ENCODE peak calls at places on chromosomes 12 and 14, in six cellular contexts. H, I, Q, D, V and Z are unnamed samples.

GRCh38 chr12:93146278-93146939 is 217.3 kb upstream of the EEA1 start:
- DNase-seq in H (no peak), I (no peak), Q (no peak), D (no peak), V (no peak), Z (no peak)

GRCh38 chr14:102779574-102780315 is 2.5 kb downstream of the TRAF3 start:
- DNase-seq in H (peak), I (no peak), Q (no peak), D (no peak), V (no peak), Z (no peak)

GRCh38 chr12:119153477-119154434 is 25.0 kb upstream of the HSPB8 start:
- DNase-seq in H (peak), I (no peak), Q (no peak), D (peak), V (no peak), Z (peak)

GRCh38 chr14:32370720-32371119 is 41.6 kb downstream of the AKAP6 start:
- DNase-seq in H (no peak), I (peak), Q (peak), D (no peak), V (no peak), Z (no peak)

GRCh38 chr14:94936411-94936892 is 166.5 kb upstream of the GSC start:
- DNase-seq in H (no peak), I (no peak), Q (peak), D (peak), V (no peak), Z (peak)

GRCh38 chr12:38056701-38057689 is 259.6 kb upstream of the ALG10B start:
- DNase-seq in H (no peak), I (no peak), Q (no peak), D (no peak), V (no peak), Z (no peak)

GRCh38 chr12:4084631-4085030 is 188.9 kb upstream of the CCND2 start:
- DNase-seq in H (no peak), I (no peak), Q (no peak), D (no peak), V (no peak), Z (no peak)

GRCh38 chr14:99320105-99320572 is 48.1 kb upstream of the BCL11B start:
- DNase-seq in H (peak), I (no peak), Q (no peak), D (peak), V (no peak), Z (no peak)

GRCh38 chr12:57771271-57771872 is 533 bp downstream of the METTL1 start:
- DNase-seq in H (peak), I (peak), Q (peak), D (peak), V (peak), Z (peak)

GRCh38 chr12:22016982-22017381 is 29.0 kb upstream of the CMAS start:
- DNase-seq in H (no peak), I (no peak), Q (no peak), D (no peak), V (no peak), Z (no peak)
- H3K4me3 ChIP-seq in H (no peak), I (no peak), Q (no peak), D (no peak), V (no peak), Z (no peak)

DNA sequence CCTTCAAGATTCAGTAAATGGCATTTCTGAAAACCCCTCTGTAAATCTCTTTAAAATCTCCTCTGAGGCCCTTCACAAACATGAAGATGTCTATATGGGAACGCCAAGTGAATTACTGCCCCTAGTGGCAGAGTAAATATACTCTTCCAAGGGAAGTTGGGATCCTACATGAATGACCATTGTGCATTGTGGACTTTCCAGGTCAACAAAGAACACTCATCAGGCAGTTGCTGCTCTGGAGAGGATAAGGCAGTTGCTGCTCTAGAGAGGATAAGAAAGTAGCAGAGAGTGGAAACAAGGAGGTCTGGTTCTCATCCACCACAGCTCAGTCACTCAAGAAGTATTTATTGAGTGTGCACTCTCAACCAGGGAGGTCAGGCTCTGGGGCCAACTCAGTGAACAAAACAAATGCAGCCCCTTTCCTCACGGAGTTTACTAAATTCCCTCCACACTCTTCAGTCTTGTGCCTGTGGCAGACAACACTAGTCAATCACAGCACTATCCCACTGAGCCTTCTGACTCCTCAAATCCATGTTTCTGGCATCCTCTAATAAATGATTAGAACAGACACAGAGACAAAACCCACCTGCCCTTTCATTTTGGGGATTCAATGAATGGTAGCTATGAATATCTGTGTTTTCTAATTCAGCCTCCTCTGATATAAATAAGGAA is 52.9 kb downstream of the SVOP start:
- DNase-seq in H (no peak), I (no peak), Q (no peak), D (no peak), V (no peak), Z (no peak)
- TF ChIP-seq CTCF in H (peak), I (no peak), Q (peak), D (no peak), V (peak), Z (peak)

GRCh38 chr12:27575099-27575779 is 51.2 kb downstream of the PPFIBP1 start:
- DNase-seq in H (no peak), I (no peak), Q (no peak), D (no peak), V (no peak), Z (no peak)
- H3K4me3 ChIP-seq in H (no peak), I (no peak), Q (no peak), D (no peak), V (no peak), Z (no peak)

DNA sequence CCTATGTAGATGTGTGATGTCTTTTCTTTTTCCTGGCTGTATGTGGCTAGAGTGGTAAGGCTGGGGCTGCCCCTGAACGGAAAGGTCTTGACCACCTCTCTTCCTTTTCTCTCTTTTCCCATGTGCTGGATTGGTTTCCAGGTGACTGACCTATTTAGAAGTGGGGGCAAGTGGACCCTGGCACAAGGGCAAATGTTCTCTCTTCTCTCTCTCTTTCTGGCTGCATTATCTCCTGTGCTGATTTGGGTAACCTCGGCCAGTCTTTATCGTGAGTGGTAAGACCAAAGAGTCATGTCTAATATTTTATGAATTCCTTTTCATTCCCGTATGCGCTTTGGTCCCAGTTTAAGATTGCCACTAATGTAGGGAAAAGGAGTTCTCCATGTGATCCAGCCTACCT is 16.2 kb downstream of the ZNF664 start:
- DNase-seq in H (no peak), I (no peak), Q (no peak), D (no peak), V (no peak), Z (no peak)
- TF ChIP-seq CTCF in H (no peak), I (no peak), Q (no peak), D (no peak), V (no peak), Z (no peak)

DNA sequence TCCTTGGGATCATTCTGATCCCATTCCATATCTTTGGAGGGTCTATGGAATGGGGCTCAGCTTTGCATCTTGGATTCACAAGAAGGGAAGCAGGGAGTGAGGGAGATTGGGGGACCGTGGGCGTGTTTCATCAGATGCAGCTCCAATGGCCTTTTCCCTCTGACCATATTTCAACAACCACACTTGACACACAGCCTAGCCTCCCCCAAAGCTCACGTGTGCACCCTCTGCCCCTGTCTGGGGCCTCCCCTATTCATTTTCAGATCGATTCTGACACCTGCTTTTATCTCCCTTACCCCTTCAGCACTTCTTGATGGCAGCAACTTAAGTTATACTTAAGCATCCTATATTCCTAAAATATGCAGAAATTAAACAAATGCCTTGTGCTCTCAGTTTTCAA is 126.6 kb downstream of the CHST11 start:
- DNase-seq in H (no peak), I (no peak), Q (no peak), D (no peak), V (no peak), Z (no peak)
- H3K4me3 ChIP-seq in H (no peak), I (no peak), Q (no peak), D (no peak), V (no peak), Z (no peak)

DNA sequence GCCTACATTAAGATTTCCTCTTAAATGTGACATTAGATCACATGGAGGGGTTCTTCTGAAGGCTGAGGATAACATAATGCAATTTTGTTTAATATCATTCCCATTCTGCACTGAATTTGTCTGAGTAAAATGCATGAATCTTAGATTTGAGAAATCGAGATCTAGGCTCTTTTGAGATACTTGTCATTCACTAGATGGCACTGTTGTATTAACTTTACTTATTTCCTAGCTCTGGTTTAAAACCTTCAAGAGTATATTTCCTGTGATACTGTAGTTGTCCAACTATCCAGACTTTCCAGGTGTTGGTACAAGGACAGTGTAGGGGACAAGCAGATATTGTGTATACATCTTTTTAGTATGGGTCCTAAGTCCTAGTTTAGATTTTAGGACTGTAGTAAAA is 91.7 kb upstream of the SEL1L start:
- DNase-seq in H (no peak), I (no peak), Q (no peak), D (no peak), V (no peak), Z (peak)
- TF ChIP-seq CTCF in H (peak), I (no peak), Q (no peak), D (no peak), V (no peak), Z (peak)

DNA sequence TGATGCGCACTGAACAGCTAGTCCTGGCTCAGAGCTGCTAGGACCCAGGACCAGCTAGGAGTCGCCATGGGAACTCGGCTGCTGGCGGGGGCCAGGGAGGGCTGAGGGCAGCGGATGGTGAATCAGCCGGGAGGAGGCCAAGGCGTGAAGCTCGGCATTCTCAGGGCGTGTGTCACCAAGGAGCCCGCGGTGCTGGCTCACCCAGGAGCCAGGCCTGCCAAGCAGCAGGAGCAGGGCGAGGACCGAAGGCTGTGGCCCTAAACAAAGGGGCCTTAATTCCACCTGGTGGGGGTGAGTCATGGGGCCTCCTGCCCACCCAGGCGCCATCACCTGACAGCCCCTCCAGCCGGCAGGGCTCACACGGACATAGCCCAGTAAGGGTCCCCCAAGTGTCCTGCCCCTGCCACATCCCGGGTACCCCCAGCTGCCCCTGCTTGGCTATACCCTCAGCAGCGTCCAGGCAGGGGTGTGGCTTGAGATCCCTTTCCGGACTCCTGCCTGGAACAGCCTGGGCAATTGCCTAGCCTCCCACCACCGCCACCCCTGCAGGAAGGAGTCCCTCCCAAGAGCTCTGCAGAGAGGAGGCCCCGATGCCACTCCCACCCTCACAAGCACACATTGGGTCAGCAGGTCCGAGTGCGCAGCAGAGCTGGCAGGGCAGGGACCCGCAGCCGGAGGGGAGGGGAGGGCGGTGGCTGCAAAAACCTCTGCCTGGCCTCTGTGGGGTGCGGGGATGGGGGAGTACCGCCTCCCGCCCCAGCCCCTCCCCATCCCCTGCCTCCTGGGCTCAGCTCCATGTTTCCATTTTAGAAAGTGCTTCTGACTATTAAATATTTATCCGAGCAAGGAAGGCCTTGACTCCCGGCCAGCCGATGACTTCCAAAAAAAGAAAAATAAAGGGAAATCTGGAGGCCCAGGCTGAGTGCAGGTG is 4.7 kb downstream of the AHNAK2 start:
- DNase-seq in H (no peak), I (peak), Q (peak), D (peak), V (no peak), Z (peak)
- H3K4me3 ChIP-seq in H (no peak), I (peak), Q (peak), D (no peak), V (peak), Z (no peak)

GRCh38 chr12:127690161-127690560 is 576.8 kb upstream of the TMEM132C start:
- DNase-seq in H (no peak), I (no peak), Q (no peak), D (no peak), V (no peak), Z (no peak)
- TF ChIP-seq CTCF in H (no peak), I (no peak), Q (peak), D (no peak), V (no peak), Z (no peak)

GRCh38 chr12:84463756-84464495 is 448.7 kb downstream of the SLC6A15 start:
- DNase-seq in H (no peak), I (no peak), Q (peak), D (no peak), V (no peak), Z (no peak)
- H3K4me3 ChIP-seq in H (no peak), I (no peak), Q (no peak), D (no peak), V (no peak), Z (no peak)